ENCODE peak calls at places on chromosome 1, in five cellular contexts. U is M059J; O is activated gamma-delta T cell treated with Interleukin-2 at 50 U/mL for 16 hours; Q is T-helper 17 cell; G is CD4-positive, alpha-beta T cell. B is an unnamed sample.

GRCh38 chr1:156654700-156655099 is 12.8 kb downstream of the BCAN start:
- DNase-seq in U (peak), O (no peak), Q (no peak), G (no peak), B (no peak)

GRCh38 chr1:206581571-206581981 is 30.7 kb downstream of the EIF2D start:
- DNase-seq in U (no peak), O (peak), Q (peak), G (peak), B (peak)

GRCh38 chr1:196059210-196059609 is 549.0 kb downstream of the KCNT2 start:
- DNase-seq in U (peak), O (no peak), Q (no peak), G (no peak), B (no peak)

GRCh38 chr1:79899914-79900313 is 893.4 kb upstream of the ADGRL4 start:
- DNase-seq in U (peak), O (no peak), Q (no peak), G (no peak), B (no peak)

GRCh38 chr1:45876000-45876399 is 72.6 kb downstream of the MAST2 start:
- DNase-seq in U (no peak), O (no peak), Q (no peak), G (no peak), B (no peak)

GRCh38 chr1:22971161-22972062 is 1.3 kb downstream of the LACTBL1 start:
- DNase-seq in U (peak), O (no peak), Q (no peak), G (no peak), B (no peak)

GRCh38 chr1:31689821-31690220 is 14.0 kb downstream of the COL16A1 start:
- DNase-seq in U (peak), O (no peak), Q (no peak), G (no peak), B (no peak)

GRCh38 chr1:153192697-153193096 is 10.5 kb upstream of the LELP1 start:
- DNase-seq in U (peak), O (no peak), Q (no peak), G (no peak), B (no peak)

GRCh38 chr1:227059076-227059475 is 119.0 kb downstream of the COQ8A start:
- DNase-seq in U (no peak), O (no peak), Q (no peak), G (no peak), B (no peak)

GRCh38 chr1:157301477-157302198 is 163.4 kb upstream of the ETV3 start:
- DNase-seq in U (no peak), O (no peak), Q (no peak), G (no peak), B (no peak)

GRCh38 chr1:110948038-110948810 is 15.5 kb downstream of the LRIF1 start:
- DNase-seq in U (peak), O (no peak), Q (no peak), G (no peak), B (no peak)

GRCh38 chr1:117859901-117860300 is 69.5 kb downstream of the GDAP2 start:
- DNase-seq in U (no peak), O (no peak), Q (no peak), G (no peak), B (no peak)

GRCh38 chr1:155012052-155012546 is 9.5 kb downstream of the ZBTB7B start:
- DNase-seq in U (no peak), O (no peak), Q (no peak), G (no peak), B (peak)

GRCh38 chr1:143698016-143698415 is 273.8 kb downstream of the FAM72C start:
- DNase-seq in U (peak), O (no peak), Q (no peak), G (no peak), B (peak)

GRCh38 chr1:44212355-44213221 is 683 bp upstream of the DMAP1 start:
- DNase-seq in U (no peak), O (no peak), Q (no peak), G (no peak), B (no peak)

GRCh38 chr1:228988655-228989054 is 253.4 kb downstream of the RHOU start:
- DNase-seq in U (no peak), O (no peak), Q (no peak), G (no peak), B (no peak)

GRCh38 chr1:1782399-1783221 is 4.3 kb upstream of the NADK start:
- DNase-seq in U (peak), O (no peak), Q (peak), G (peak), B (peak)